ENCODE peak calls at places on chromosomes 2 and 18, in nine cellular contexts. X is A549, U is PC-9, N is fibroblast of pulmonary artery, C is cardiac muscle cell, O is heart left ventricle, A is dorsolateral prefrontal cortex, K is tibial artery, G is AG09309. V is an unnamed sample.

GRCh38 chr18:47050468-47050867 is 15.0 kb upstream of the ELOA2 start:
- DNase-seq in X (peak), U (peak), N (peak), C (peak), O (no peak), A (no peak), K (no peak), G (peak), V (peak)

GRCh38 chr2:231099918-231100317 is 24.9 kb downstream of the HTR2B start:
- DNase-seq in X (peak), U (no peak), N (no peak), C (no peak), O (no peak), A (no peak), K (no peak), G (no peak), V (no peak)

GRCh38 chr2:180159921-180160320 is 152.8 kb upstream of the CWC22 start:
- DNase-seq in X (no peak), U (no peak), N (no peak), C (no peak), O (no peak), A (no peak), K (no peak), G (no peak), V (no peak)

GRCh38 chr2:14330884-14331283 is 301.6 kb upstream of the LRATD1 start:
- DNase-seq in X (no peak), U (no peak), N (no peak), C (no peak), O (no peak), A (no peak), K (no peak), G (no peak), V (no peak)

GRCh38 chr2:168518555-168519066 is 62.5 kb downstream of the CERS6 start:
- DNase-seq in X (no peak), U (no peak), N (peak), C (peak), O (peak), A (no peak), K (no peak), G (no peak), V (no peak)

GRCh38 chr2:19176977-19177376 is 181.4 kb downstream of the OSR1 start:
- DNase-seq in X (no peak), U (peak), N (peak), C (no peak), O (no peak), A (no peak), K (no peak), G (no peak), V (no peak)

GRCh38 chr2:152336854-152337510 is 2.0 kb downstream of the FMNL2 start:
- DNase-seq in X (peak), U (no peak), N (peak), C (peak), O (no peak), A (peak), K (peak), G (no peak), V (no peak)

GRCh38 chr18:59109375-59109774 is 30.3 kb upstream of the SEC11C start:
- DNase-seq in X (no peak), U (no peak), N (no peak), C (peak), O (no peak), A (no peak), K (no peak), G (no peak), V (no peak)

GRCh38 chr2:12352891-12353290 is 363.8 kb upstream of the TRIB2 start:
- DNase-seq in X (no peak), U (no peak), N (no peak), C (no peak), O (no peak), A (no peak), K (no peak), G (no peak), V (peak)

GRCh38 chr2:145615626-145616025 is 1095.7 kb upstream of the ZEB2 start:
- DNase-seq in X (no peak), U (no peak), N (no peak), C (no peak), O (no peak), A (no peak), K (no peak), G (no peak), V (no peak)

GRCh38 chr2:25286025-25286400 is 55.7 kb downstream of the DNMT3A start:
- DNase-seq in X (no peak), U (no peak), N (no peak), C (no peak), O (peak), A (no peak), K (no peak), G (no peak), V (no peak)

GRCh38 chr2:231613655-231614558 is 21.2 kb downstream of the TEX44 start:
- DNase-seq in X (peak), U (peak), N (peak), C (peak), O (peak), A (peak), K (peak), G (no peak), V (no peak)

GRCh38 chr2:239805043-239805329 is 220.2 kb downstream of the NDUFA10 start:
- DNase-seq in X (no peak), U (no peak), N (no peak), C (no peak), O (no peak), A (no peak), K (no peak), G (no peak), V (no peak)

GRCh38 chr2:44275915-44276279 is 617 bp downstream of the SLC3A1 start:
- DNase-seq in X (peak), U (no peak), N (peak), C (peak), O (no peak), A (no peak), K (no peak), G (peak), V (no peak)

GRCh38 chr2:64988420-64989125 is 626 bp upstream of the SLC1A4 start:
- DNase-seq in X (peak), U (peak), N (peak), C (peak), O (peak), A (peak), K (peak), G (peak), V (no peak)

GRCh38 chr2:97095661-97096060 is 979 bp upstream of the FAHD2B start:
- DNase-seq in X (no peak), U (no peak), N (no peak), C (no peak), O (no peak), A (no peak), K (no peak), G (no peak), V (no peak)

GRCh38 chr2:241925821-241926441 is 56.4 kb downstream of the RTP5 start:
- DNase-seq in X (no peak), U (no peak), N (no peak), C (no peak), O (no peak), A (peak), K (no peak), G (no peak), V (no peak)

GRCh38 chr2:229920011-229920781 is 1.6 kb downstream of the TRIP12 start:
- DNase-seq in X (no peak), U (no peak), N (peak), C (no peak), O (no peak), A (no peak), K (no peak), G (no peak), V (no peak)

GRCh38 chr2:230423851-230424458 is 8.0 kb downstream of the SP100 start:
- DNase-seq in X (no peak), U (no peak), N (peak), C (peak), O (no peak), A (no peak), K (no peak), G (no peak), V (no peak)

DNA sequence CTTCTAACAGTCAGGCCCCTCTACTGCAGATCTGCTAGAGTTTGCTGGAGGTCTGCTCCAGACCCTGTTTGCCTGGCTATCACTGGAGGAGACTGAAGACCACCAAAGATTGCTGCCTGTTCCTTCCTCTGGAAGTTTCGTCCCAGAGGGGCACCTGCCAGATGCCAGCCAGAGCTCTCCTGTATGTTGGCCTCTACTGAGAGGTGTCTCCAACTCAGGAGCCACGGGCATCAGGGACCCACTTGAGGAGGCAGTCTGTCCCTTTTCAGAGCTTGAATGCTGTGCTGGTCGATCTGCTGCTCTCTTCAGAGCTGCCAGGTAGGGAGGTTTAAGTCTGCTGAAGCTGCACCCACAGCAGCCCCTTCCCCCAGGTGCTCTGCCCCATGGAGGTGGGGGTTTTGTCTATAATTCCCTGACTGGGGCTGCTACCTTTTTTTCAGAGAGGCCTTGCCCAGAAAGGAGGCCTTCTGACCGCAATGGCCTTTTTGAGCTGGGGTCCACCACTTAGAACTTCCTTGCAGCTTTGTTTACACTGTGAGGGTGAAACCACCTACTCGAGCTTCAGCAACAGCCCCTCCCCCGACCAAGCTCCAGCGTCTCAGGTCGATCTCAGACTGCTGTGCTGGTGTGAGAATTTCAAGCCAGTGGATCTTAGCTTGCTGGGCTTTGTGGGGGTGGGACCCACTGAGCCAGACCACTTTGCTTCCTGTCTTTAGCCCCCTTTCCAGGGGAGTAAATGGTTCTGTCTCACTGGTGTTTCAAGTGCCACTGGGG is 566.0 kb downstream of the NR4A2 start:
- DNase-seq in X (no peak), U (no peak), N (no peak), C (no peak), O (no peak), A (no peak), K (no peak), G (no peak), V (no peak)
- H3K4me3 ChIP-seq in X (no peak), U (no peak), N (no peak), C (no peak), O (no peak), A (no peak), K (no peak), G (no peak), V (no peak)

DNA sequence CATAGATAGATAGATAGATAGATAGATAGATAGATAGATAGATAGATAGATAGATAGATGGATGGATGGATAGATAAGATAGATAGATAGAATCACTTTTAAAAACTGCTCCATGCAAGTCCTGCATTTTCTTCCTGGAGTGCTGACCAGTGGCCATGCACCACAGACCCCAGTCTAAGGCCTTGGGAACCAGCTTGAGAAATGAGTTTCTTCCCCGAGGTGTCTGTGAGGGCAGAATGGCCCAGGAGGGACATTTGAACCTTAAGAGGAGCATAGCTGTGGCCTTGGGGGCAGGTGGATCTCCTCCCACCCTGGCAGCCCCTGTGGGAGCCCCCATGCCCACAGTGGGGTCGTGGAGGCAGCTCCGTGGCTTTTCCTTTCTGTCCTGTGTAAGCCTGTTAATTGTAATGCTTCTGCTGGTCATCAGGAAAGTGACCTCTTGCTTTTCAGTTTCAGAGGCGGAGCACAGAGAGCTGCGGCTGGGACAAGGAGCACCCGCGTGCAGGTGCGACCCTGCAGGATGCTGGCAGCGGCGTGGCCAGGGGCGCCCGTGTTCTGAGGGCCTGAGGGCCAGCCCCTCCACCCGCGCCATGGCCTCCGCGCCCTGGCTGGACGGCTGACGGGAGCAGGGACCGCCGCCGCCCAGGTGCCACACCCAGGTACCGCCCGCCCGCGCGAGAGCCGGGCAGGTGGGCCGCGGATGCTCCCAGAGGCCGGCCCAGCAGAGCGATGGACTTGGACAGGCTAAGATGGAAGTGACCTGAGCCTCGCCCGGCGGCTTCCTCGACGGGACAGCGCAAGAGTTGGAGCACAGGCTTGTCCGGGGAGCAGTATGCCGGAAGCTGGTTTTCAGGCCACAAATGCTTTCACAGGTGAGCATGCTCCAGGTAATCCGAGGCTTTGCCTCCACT is 168.6 kb downstream of the LDLRAD4 start:
- DNase-seq in X (no peak), U (no peak), N (no peak), C (no peak), O (no peak), A (no peak), K (no peak), G (no peak), V (no peak)
- TF ChIP-seq CTCF in X (no peak), U (no peak), N (no peak), C (no peak), O (no peak), A (no peak), K (no peak), G (no peak), V (no peak)

GRCh38 chr2:191166756-191167445 is 16.1 kb upstream of the STAT4 start:
- DNase-seq in X (no peak), U (no peak), N (no peak), C (no peak), O (no peak), A (no peak), K (no peak), G (no peak), V (no peak)
- H3K4me3 ChIP-seq in X (no peak), U (no peak), N (no peak), C (no peak), O (no peak), A (no peak), K (no peak), G (no peak), V (no peak)

GRCh38 chr2:37201208-37201607 is 4.9 kb downstream of the CEBPZOS start:
- DNase-seq in X (no peak), U (no peak), N (no peak), C (no peak), O (no peak), A (no peak), K (no peak), G (no peak), V (no peak)

GRCh38 chr2:37191747-37192146 is 3.3 kb upstream of the SULT6B1 start:
- DNase-seq in X (no peak), U (no peak), N (no peak), C (no peak), O (no peak), A (no peak), K (no peak), G (no peak), V (no peak)

GRCh38 chr2:37192551-37192950 is 3.7 kb upstream of the CEBPZOS start:
- DNase-seq in X (no peak), U (no peak), N (no peak), C (no peak), O (no peak), A (no peak), K (no peak), G (no peak), V (no peak)

GRCh38 chr2:37198681-37199065 is 2.4 kb downstream of the CEBPZOS start:
- DNase-seq in X (no peak), U (no peak), N (no peak), C (no peak), O (no peak), A (no peak), K (no peak), G (no peak), V (no peak)

DNA sequence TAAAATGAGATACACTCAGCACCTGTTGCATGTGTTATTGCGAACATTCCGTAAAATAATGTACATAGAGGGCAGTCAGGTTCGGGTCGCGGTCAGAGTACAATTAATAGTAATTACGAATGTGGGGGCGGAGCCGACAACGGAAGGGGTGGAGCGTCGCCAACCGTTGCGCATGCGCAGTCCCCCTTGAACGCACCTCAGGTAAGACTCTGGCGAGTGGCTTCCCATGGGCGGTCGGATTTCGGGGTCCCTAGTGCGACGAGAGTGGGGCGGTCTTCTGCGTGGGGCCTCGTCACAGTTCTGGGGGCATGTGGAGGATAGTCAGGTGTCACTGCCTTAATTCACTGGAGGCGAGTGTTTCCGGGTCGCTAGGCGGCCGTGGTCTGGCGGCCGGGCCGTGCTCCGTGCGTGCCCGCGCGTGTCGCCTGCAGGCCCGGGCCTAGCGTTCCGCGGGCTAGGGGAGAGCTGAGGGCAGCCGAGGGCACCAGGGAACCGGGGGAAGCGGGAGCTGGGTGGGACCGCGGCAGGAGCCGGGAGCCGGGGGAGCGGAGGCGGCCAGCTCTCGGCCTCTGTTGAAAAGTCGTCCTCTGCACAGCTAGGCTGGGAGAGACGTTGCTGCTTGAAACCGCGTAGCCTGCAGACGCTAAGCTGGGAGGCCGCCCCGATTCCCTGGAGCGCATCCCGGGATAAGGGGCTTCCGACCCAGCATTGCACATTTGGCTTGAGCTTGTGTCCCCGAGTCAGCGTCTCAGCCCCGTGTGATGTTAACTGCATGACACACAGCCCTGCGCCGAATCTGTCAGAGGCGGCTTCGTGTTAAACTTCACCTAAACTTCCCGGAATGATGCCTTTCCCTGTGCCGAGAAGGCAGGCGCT is at the start of gene CEBPZOS:
- DNase-seq in X (peak), U (peak), N (peak), C (peak), O (peak), A (peak), K (peak), G (peak), V (peak)
- TF ChIP-seq CTCF in X (no peak), U (no peak), N (no peak), C (no peak), O (no peak), A (no peak), K (no peak), G (no peak), V (no peak)

GRCh38 chr2:236028066-236028465 is 140.1 kb downstream of the GBX2 start:
- DNase-seq in X (no peak), U (no peak), N (no peak), C (no peak), O (no peak), A (no peak), K (no peak), G (no peak), V (no peak)
- H3K4me3 ChIP-seq in X (no peak), U (no peak), N (no peak), C (no peak), O (no peak), A (no peak), K (no peak), G (no peak), V (no peak)

DNA sequence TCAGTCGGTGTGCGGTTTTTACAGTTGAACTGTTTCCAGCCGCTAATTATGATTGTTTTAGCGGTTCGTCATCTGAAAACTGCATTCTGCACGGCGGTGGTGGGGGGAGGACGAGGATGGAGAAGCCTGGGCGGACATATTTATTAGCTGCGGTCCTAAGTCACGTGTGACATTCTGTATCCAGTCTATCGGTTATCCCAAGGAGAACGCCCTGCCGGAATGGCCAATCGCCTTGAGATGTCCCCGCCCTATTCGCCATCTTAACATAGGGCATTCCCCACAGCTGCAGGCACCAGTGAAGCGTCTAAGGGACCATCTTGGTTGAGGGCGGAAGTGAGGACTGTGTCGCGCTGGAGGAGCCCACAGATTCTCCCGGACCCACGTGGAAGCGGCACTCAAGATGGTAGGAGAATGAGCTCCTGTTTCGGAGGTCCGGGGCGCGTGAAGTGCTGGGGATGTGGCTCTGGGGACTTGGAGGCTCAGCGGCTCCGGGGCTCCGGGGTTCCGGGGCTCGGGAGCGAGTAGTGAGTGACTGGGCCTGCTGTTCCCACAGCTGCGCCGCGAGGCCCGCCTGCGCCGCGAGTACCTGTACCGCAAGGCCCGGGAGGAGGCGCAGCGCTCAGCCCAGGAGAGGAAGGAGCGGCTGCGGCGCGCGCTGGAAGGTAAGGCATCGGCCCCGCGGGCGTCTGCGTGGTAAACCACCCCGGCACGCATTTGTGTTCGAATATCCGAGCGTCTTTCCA is at the start of gene IMP4:
- DNase-seq in X (peak), U (peak), N (peak), C (peak), O (peak), A (peak), K (peak), G (peak), V (peak)
- TF ChIP-seq CTCF in X (no peak), U (no peak), N (peak), C (peak), O (peak), A (no peak), K (peak), G (peak), V (peak)

GRCh38 chr2:170715062-170715931 is at the start of gene SP5:
- DNase-seq in X (peak), U (peak), N (peak), C (peak), O (peak), A (no peak), K (peak), G (no peak), V (peak)

GRCh38 chr2:170712653-170713279 is 2.4 kb upstream of the SP5 start:
- DNase-seq in X (no peak), U (no peak), N (no peak), C (no peak), O (no peak), A (no peak), K (no peak), G (no peak), V (no peak)

GRCh38 chr2:170711774-170712652 is 3.1 kb upstream of the SP5 start:
- DNase-seq in X (no peak), U (no peak), N (no peak), C (no peak), O (no peak), A (no peak), K (no peak), G (no peak), V (no peak)

GRCh38 chr2:170714156-170715061 is 728 bp upstream of the SP5 start:
- DNase-seq in X (peak), U (no peak), N (no peak), C (no peak), O (peak), A (no peak), K (no peak), G (no peak), V (no peak)

GRCh38 chr2:170713280-170714155 is 1.6 kb upstream of the SP5 start:
- DNase-seq in X (no peak), U (no peak), N (no peak), C (no peak), O (no peak), A (no peak), K (no peak), G (no peak), V (no peak)
- H3K4me3 ChIP-seq in X (no peak), U (peak), N (no peak), C (peak), O (peak), A (peak), K (peak), G (no peak), V (peak)

GRCh38 chr2:27753744-27754588 is 17.6 kb upstream of the MRPL33 start:
- DNase-seq in X (peak), U (peak), N (peak), C (peak), O (peak), A (peak), K (peak), G (peak), V (no peak)
- TF ChIP-seq CTCF in X (peak), U (peak), N (peak), C (peak), O (peak), A (peak), K (peak), G (peak), V (peak)

V was measured in LNCaP clone FGC.